ENCODE peak calls at places on chromosomes 3 and 15, in four cellular contexts. One of them, this sample, is unnamed.

GRCh38 chr3:37291275-37291700 is 116.9 kb upstream of the LRRFIP2 start:
- DNase-seq in activated CD4-positive, alpha-beta T cell treated with anti-CD3 and anti-CD28 coated beads, Interleukin-2, amount 50 U/mL, for 24 hours: no peak
- DNase-seq in body of pancreas: no peak
- DNase-seq in activated naive CD8-positive, alpha-beta T cell treated with anti-CD3 and anti-CD28 coated beads, Interleukin-2, amount 10 ng/mL, durations not matched to agents 7 days and 5 days: no peak
- DNase-seq in this sample: no peak

GRCh38 chr3:195906865-195907729 is 1.3 kb downstream of the TNK2 start:
- DNase-seq in activated CD4-positive, alpha-beta T cell treated with anti-CD3 and anti-CD28 coated beads, Interleukin-2, amount 50 U/mL, for 24 hours: peak
- DNase-seq in body of pancreas: peak
- DNase-seq in activated naive CD8-positive, alpha-beta T cell treated with anti-CD3 and anti-CD28 coated beads, Interleukin-2, amount 10 ng/mL, durations not matched to agents 7 days and 5 days: peak
- DNase-seq in this sample: peak

GRCh38 chr15:94052711-94053110 is 178.7 kb upstream of the MCTP2 start:
- DNase-seq in activated CD4-positive, alpha-beta T cell treated with anti-CD3 and anti-CD28 coated beads, Interleukin-2, amount 50 U/mL, for 24 hours: no peak
- DNase-seq in body of pancreas: no peak
- DNase-seq in activated naive CD8-positive, alpha-beta T cell treated with anti-CD3 and anti-CD28 coated beads, Interleukin-2, amount 10 ng/mL, durations not matched to agents 7 days and 5 days: no peak
- DNase-seq in this sample: no peak

GRCh38 chr3:136075218-136075808 is 109.8 kb downstream of the PPP2R3A start:
- DNase-seq in activated CD4-positive, alpha-beta T cell treated with anti-CD3 and anti-CD28 coated beads, Interleukin-2, amount 50 U/mL, for 24 hours: peak
- DNase-seq in body of pancreas: peak
- DNase-seq in activated naive CD8-positive, alpha-beta T cell treated with anti-CD3 and anti-CD28 coated beads, Interleukin-2, amount 10 ng/mL, durations not matched to agents 7 days and 5 days: peak
- DNase-seq in this sample: peak

GRCh38 chr3:13148126-13148525 is 74.9 kb upstream of the IQSEC1 start:
- DNase-seq in activated CD4-positive, alpha-beta T cell treated with anti-CD3 and anti-CD28 coated beads, Interleukin-2, amount 50 U/mL, for 24 hours: no peak
- DNase-seq in body of pancreas: no peak
- DNase-seq in activated naive CD8-positive, alpha-beta T cell treated with anti-CD3 and anti-CD28 coated beads, Interleukin-2, amount 10 ng/mL, durations not matched to agents 7 days and 5 days: no peak
- DNase-seq in this sample: no peak

GRCh38 chr3:31004025-31004678 is 109.7 kb upstream of the GADL1 start:
- DNase-seq in activated CD4-positive, alpha-beta T cell treated with anti-CD3 and anti-CD28 coated beads, Interleukin-2, amount 50 U/mL, for 24 hours: no peak
- DNase-seq in body of pancreas: no peak
- DNase-seq in activated naive CD8-positive, alpha-beta T cell treated with anti-CD3 and anti-CD28 coated beads, Interleukin-2, amount 10 ng/mL, durations not matched to agents 7 days and 5 days: no peak
- DNase-seq in this sample: no peak

GRCh38 chr3:42101048-42101447 is 9.9 kb downstream of the TRAK1 start:
- DNase-seq in activated CD4-positive, alpha-beta T cell treated with anti-CD3 and anti-CD28 coated beads, Interleukin-2, amount 50 U/mL, for 24 hours: no peak
- DNase-seq in body of pancreas: no peak
- DNase-seq in activated naive CD8-positive, alpha-beta T cell treated with anti-CD3 and anti-CD28 coated beads, Interleukin-2, amount 10 ng/mL, durations not matched to agents 7 days and 5 days: no peak
- DNase-seq in this sample: no peak

GRCh38 chr3:184022323-184022722 is 4.6 kb upstream of the ABCC5 start:
- DNase-seq in activated CD4-positive, alpha-beta T cell treated with anti-CD3 and anti-CD28 coated beads, Interleukin-2, amount 50 U/mL, for 24 hours: no peak
- DNase-seq in body of pancreas: no peak
- DNase-seq in activated naive CD8-positive, alpha-beta T cell treated with anti-CD3 and anti-CD28 coated beads, Interleukin-2, amount 10 ng/mL, durations not matched to agents 7 days and 5 days: no peak
- DNase-seq in this sample: no peak

GRCh38 chr3:191873741-191874140 is 412.8 kb downstream of the PYDC2 start:
- DNase-seq in activated CD4-positive, alpha-beta T cell treated with anti-CD3 and anti-CD28 coated beads, Interleukin-2, amount 50 U/mL, for 24 hours: no peak
- DNase-seq in body of pancreas: no peak
- DNase-seq in activated naive CD8-positive, alpha-beta T cell treated with anti-CD3 and anti-CD28 coated beads, Interleukin-2, amount 10 ng/mL, durations not matched to agents 7 days and 5 days: no peak
- DNase-seq in this sample: no peak

GRCh38 chr3:183764854-183765731 is 60.3 kb downstream of the MAP6D1 start:
- DNase-seq in activated CD4-positive, alpha-beta T cell treated with anti-CD3 and anti-CD28 coated beads, Interleukin-2, amount 50 U/mL, for 24 hours: no peak
- DNase-seq in body of pancreas: no peak
- DNase-seq in activated naive CD8-positive, alpha-beta T cell treated with anti-CD3 and anti-CD28 coated beads, Interleukin-2, amount 10 ng/mL, durations not matched to agents 7 days and 5 days: no peak
- DNase-seq in this sample: peak

GRCh38 chr15:93485922-93486327 is 396.9 kb upstream of the RGMA start:
- DNase-seq in activated CD4-positive, alpha-beta T cell treated with anti-CD3 and anti-CD28 coated beads, Interleukin-2, amount 50 U/mL, for 24 hours: no peak
- DNase-seq in body of pancreas: peak
- DNase-seq in activated naive CD8-positive, alpha-beta T cell treated with anti-CD3 and anti-CD28 coated beads, Interleukin-2, amount 10 ng/mL, durations not matched to agents 7 days and 5 days: no peak
- DNase-seq in this sample: no peak

GRCh38 chr15:60396964-60397771 is 618 bp downstream of the ANXA2 start:
- DNase-seq in activated CD4-positive, alpha-beta T cell treated with anti-CD3 and anti-CD28 coated beads, Interleukin-2, amount 50 U/mL, for 24 hours: peak
- DNase-seq in body of pancreas: peak
- DNase-seq in activated naive CD8-positive, alpha-beta T cell treated with anti-CD3 and anti-CD28 coated beads, Interleukin-2, amount 10 ng/mL, durations not matched to agents 7 days and 5 days: peak
- DNase-seq in this sample: peak

GRCh38 chr15:90558182-90558581 is 28.5 kb downstream of the CRTC3 start:
- DNase-seq in activated CD4-positive, alpha-beta T cell treated with anti-CD3 and anti-CD28 coated beads, Interleukin-2, amount 50 U/mL, for 24 hours: no peak
- DNase-seq in body of pancreas: peak
- DNase-seq in activated naive CD8-positive, alpha-beta T cell treated with anti-CD3 and anti-CD28 coated beads, Interleukin-2, amount 10 ng/mL, durations not matched to agents 7 days and 5 days: no peak
- DNase-seq in this sample: no peak

GRCh38 chr3:191329654-191330308 is 545 bp downstream of the UTS2B start:
- DNase-seq in activated CD4-positive, alpha-beta T cell treated with anti-CD3 and anti-CD28 coated beads, Interleukin-2, amount 50 U/mL, for 24 hours: no peak
- DNase-seq in body of pancreas: peak
- DNase-seq in activated naive CD8-positive, alpha-beta T cell treated with anti-CD3 and anti-CD28 coated beads, Interleukin-2, amount 10 ng/mL, durations not matched to agents 7 days and 5 days: peak
- DNase-seq in this sample: peak

This sample was measured in germinal center.